ENCODE peak calls at places on chromosomes 6 and 20, in four cellular contexts. F, T, K and R are unnamed samples.

GRCh38 chr20:21266191-21266536 is 37.0 kb upstream of the XRN2 start:
- DNase-seq in T (no peak), K (no peak), F (no peak), R (no peak)

GRCh38 chr6:77535172-77535571 is 71.9 kb upstream of the HTR1B start:
- DNase-seq in F (no peak), K (no peak), T (no peak), R (no peak)

GRCh38 chr6:6678811-6679210 is 90.3 kb downstream of the LY86 start:
- DNase-seq in T (no peak), F (no peak), K (no peak), R (no peak)

GRCh38 chr6:97175806-97176205 is 107.2 kb downstream of the MMS22L start:
- DNase-seq in T (no peak), F (no peak), K (no peak), R (no peak)

GRCh38 chr6:122788208-122788607 is 850 bp upstream of the SMPDL3A start:
- DNase-seq in K (no peak), F (no peak), T (no peak), R (no peak)

GRCh38 chr20:3203315-3204123 is 963 bp downstream of the DDRGK1 start:
- DNase-seq in T (peak; percentile 50), F (peak; percentile 58), K (no peak), R (peak; percentile 24)

GRCh38 chr20:62742979-62743776 is 34.5 kb downstream of the NTSR1 start:
- DNase-seq in K (no peak), F (no peak), T (no peak), R (no peak)

GRCh38 chr20:1942061-1942460 is 46.9 kb downstream of the SIRPA start:
- DNase-seq in T (no peak), F (no peak), K (no peak), R (no peak)

GRCh38 chr6:136326038-136326561 is 36.5 kb upstream of the BCLAF1 start:
- DNase-seq in F (peak; percentile 44), K (no peak), T (peak; percentile 18), R (peak; percentile 10)

GRCh38 chr20:46805836-46806235 is 88.8 kb upstream of the EYA2 start:
- DNase-seq in T (no peak), F (no peak), K (no peak), R (no peak)

GRCh38 chr6:96716221-96716620 is 121.1 kb downstream of the GPR63 start:
- DNase-seq in F (no peak), K (no peak), T (no peak), R (no peak)

GRCh38 chr6:144377586-144377985 is 92.5 kb downstream of the UTRN start:
- DNase-seq in F (no peak), T (no peak), K (no peak), R (peak; percentile 67)

GRCh38 chr6:13302751-13303667 is 25.3 kb downstream of the TBC1D7 start:
- DNase-seq in K (peak; percentile 90), F (peak; percentile 80), T (peak; percentile 80), R (peak; percentile 93)

GRCh38 chr6:41937881-41938574 is 3.6 kb downstream of the CCND3 start:
- DNase-seq in K (no peak), T (no peak), F (peak; percentile 90), R (peak; percentile 30)

GRCh38 chr6:42984001-42984923 is at the start of gene PPP2R5D:
- DNase-seq in T (peak; percentile 100), F (peak; percentile 100), K (peak; percentile 94), R (peak; percentile 99)

GRCh38 chr6:169289671-169290408 is 36.2 kb upstream of the THBS2 start:
- DNase-seq in K (no peak), T (no peak), F (no peak), R (no peak)

GRCh38 chr6:43578748-43579147 is 2.8 kb downstream of the POLH start:
- DNase-seq in T (no peak), F (no peak), K (no peak), R (no peak)

GRCh38 chr20:13008761-13009681 is at the start of gene SPTLC3:
- DNase-seq in T (peak; percentile 56), K (no peak), F (no peak), R (peak; percentile 16)

GRCh38 chr6:71473908-71474307 is 185.3 kb downstream of the OGFRL1 start:
- DNase-seq in T (no peak), K (no peak), F (no peak), R (peak; percentile 70)

GRCh38 chr6:161545741-161546140 is 271.9 kb upstream of the AGPAT4 start:
- DNase-seq in K (no peak), T (no peak), F (no peak), R (no peak)

GRCh38 chr6:123017313-123017712 is 21.3 kb downstream of the CLVS2 start:
- DNase-seq in T (no peak), F (no peak), K (no peak), R (no peak)

GRCh38 chr6:141326426-141326825 is 806.3 kb upstream of the GJE1 start:
- DNase-seq in F (peak; percentile 2), T (peak; percentile 62), K (no peak), R (peak; percentile 94)

GRCh38 chr20:39829255-39829654 is 859.8 kb downstream of the MAFB start:
- DNase-seq in K (no peak), F (no peak), T (no peak), R (no peak)

GRCh38 chr6:43076093-43076927 is at the start of gene PTK7:
- DNase-seq in F (peak; percentile 62), T (peak; percentile 74), K (no peak), R (peak; percentile 40)

GRCh38 chr20:19889011-19889953 is 127.9 kb upstream of the NAA20 start:
- DNase-seq in K (no peak), T (no peak), F (no peak), R (peak; percentile 97)

GRCh38 chr6:16244446-16244845 is 6.1 kb downstream of the GMPR start:
- DNase-seq in K (no peak), F (no peak), T (no peak), R (no peak)

GRCh38 chr6:136113736-136114173 is 136.4 kb downstream of the MTFR2 start:
- DNase-seq in K (no peak), F (no peak), T (no peak), R (peak; percentile 89)

GRCh38 chr6:69138173-69138572 is 503.1 kb downstream of the ADGRB3 start:
- DNase-seq in F (no peak), T (no peak), K (no peak), R (no peak)

GRCh38 chr6:100948381-100949133 is 67.4 kb upstream of the ASCC3 start:
- DNase-seq in K (no peak), F (no peak), T (peak; percentile 92), R (no peak)

GRCh38 chr6:20582586-20583446 is 48.6 kb downstream of the CDKAL1 start:
- DNase-seq in F (no peak), K (no peak), T (no peak), R (no peak)

GRCh38 chr20:10634683-10635411 is 39.0 kb downstream of the JAG1 start:
- DNase-seq in T (no peak), F (no peak), K (no peak), R (peak; percentile 79)

GRCh38 chr20:13148402-13148801 is 72.7 kb upstream of the ISM1 start:
- DNase-seq in F (no peak), K (no peak), T (no peak), R (no peak)

GRCh38 chr6:2863901-2864300 is 22.2 kb upstream of the SERPINB1 start:
- DNase-seq in F (no peak), K (no peak), T (peak; percentile 54), R (no peak)

GRCh38 chr6:2861071-2861821 is 19.6 kb upstream of the SERPINB1 start:
- DNase-seq in K (no peak), T (no peak), F (peak; percentile 46), R (no peak)

GRCh38 chr6:2865270-2866182 is 23.9 kb upstream of the SERPINB1 start:
- DNase-seq in T (peak; percentile 71), K (no peak), F (no peak), R (peak; percentile 86)

GRCh38 chr6:2861822-2862164 is 20.1 kb upstream of the SERPINB1 start:
- DNase-seq in T (no peak), F (no peak), K (no peak), R (no peak)

DNA sequence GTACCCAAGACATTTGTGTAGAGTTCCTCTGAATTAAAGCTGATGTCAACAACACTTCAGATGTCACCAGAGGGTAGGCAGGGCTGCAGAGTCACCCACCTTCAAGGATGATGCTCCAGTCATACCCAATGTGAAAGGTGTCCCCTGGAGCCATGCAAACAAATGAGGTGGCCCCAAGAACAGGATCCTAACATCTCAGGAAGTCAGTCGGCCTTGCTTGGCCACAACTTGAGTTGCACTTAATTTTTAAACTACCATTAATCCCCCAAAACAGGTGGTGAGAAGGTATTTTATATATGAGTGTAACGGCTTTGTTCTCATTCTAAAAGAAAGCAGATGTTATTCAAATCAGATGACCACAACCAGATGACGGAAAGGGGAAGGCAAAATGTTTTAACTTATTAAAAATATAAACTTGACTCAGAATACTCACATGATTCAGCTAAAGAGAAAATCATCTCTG is 21.1 kb upstream of the SERPINB1 start:
- DNase-seq in F (no peak), K (peak; percentile 93), T (no peak), R (no peak)
- H3K4me2 ChIP-seq in F (no peak overlapping the region), K (peak overlapping the region; percentile 52), T (no peak overlapping the region), R (no peak overlapping the region)

DNA sequence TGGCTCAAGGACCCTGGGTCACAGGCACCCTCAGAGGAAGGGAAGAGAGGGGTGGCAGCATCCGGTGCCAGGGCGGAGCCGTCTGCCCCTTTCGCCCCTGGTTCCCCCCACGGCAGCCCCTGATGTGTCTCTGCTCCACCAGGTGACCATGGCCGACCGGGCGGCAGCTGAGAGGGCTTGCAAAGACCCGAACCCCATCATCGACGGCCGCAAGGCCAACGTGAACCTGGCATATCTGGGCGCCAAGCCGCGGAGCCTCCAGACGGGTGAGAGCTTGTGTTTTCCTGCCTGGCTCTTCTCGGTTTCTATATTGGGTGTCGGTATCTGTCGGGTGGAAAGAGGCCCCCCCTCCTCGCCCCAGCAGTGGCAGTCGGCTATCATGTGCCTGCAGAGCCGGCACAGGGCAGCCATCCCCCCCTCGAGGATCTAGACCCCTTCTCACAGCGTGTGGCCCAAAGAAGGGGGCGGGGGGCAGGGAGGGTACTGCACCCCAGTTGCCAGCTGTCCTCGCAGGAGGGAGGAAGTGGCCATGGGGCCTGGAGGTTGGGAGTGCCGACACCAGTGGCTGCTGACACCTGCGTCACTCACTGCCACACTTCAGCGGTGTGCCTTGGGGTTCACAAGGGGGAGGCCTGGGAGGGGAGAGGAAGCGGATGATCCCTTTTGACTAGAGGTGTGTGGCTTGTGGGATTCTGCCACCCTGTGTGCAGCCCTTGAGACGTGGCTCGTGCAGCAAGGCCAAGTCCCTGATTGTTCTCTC is 1.5 kb downstream of the RBM38 start:
- DNase-seq in F (peak; percentile 49), K (no peak), T (no peak), R (no peak)
- TF ChIP-seq MYC in F (no peak), K (no peak), T (no peak), R (no peak)

GRCh38 chr6:35218456-35218855 is 4.7 kb downstream of the SCUBE3 start:
- DNase-seq in F (no peak), K (no peak), T (no peak), R (no peak)
- H4K20me1 ChIP-seq in F (peaks cover 12% of the 10 kb centered on the region), K (no peaks in the 10 kb centered on the region), T (no peaks in the 10 kb centered on the region), R (no peaks in the 10 kb centered on the region)

GRCh38 chr6:151689499-151690201 is 117.8 kb upstream of the ESR1 start:
- DNase-seq in T (no peak), F (no peak), K (no peak), R (no peak)
- H3K4me2 ChIP-seq in T (no peak overlapping the region), F (no peak overlapping the region), K (no peak overlapping the region), R (no peak overlapping the region)

GRCh38 chr20:44489223-44489622 is 13.5 kb downstream of the TTPAL start:
- DNase-seq in T (no peak), K (no peak), F (no peak), R (no peak)

GRCh38 chr20:44494266-44494665 is 18.6 kb downstream of the TTPAL start:
- DNase-seq in F (no peak), K (no peak), T (no peak), R (no peak)

GRCh38 chr20:44494681-44495080 is 19.0 kb downstream of the TTPAL start:
- DNase-seq in T (no peak), K (no peak), F (no peak), R (no peak)

GRCh38 chr20:44489931-44490330 is 14.3 kb downstream of the TTPAL start:
- DNase-seq in F (no peak), K (peak; percentile 51), T (no peak), R (no peak)

GRCh38 chr20:44491635-44492395 is 16.1 kb downstream of the TTPAL start:
- DNase-seq in T (no peak), K (no peak), F (no peak), R (no peak)
- TF ChIP-seq MYC in T (no peak), K (no peak), F (no peak), R (no peak)